ENCODE peak calls at places on chromosome 10, in nine cellular contexts. X is suprapubic skin; E is brain microvascular endothelial cell; A is IMR-90; W is uterus; V is CD8-positive, alpha-beta T cell; Z is lung; N is GM23338; D is right atrium auricular region. P is an unnamed sample.

GRCh38 chr10:8910314-8910713 is 855.8 kb downstream of the GATA3 start:
- DNase-seq in X (no peak), E (no peak), A (no peak), W (no peak), V (no peak), Z (no peak), N (no peak), D (no peak), P (no peak)

GRCh38 chr10:93437000-93437945 is 44.9 kb downstream of the MYOF start:
- DNase-seq in X (peak; percentile 88), E (peak; percentile 96), A (peak; percentile 99), W (peak; percentile 80), V (no peak), Z (peak; percentile 85), N (peak; percentile 81), D (peak; percentile 93), P (peak; percentile 69)

GRCh38 chr10:78567680-78568453 is 500.9 kb upstream of the ZMIZ1 start:
- DNase-seq in X (no peak), E (no peak), A (no peak), W (no peak), V (no peak), Z (no peak), N (no peak), D (no peak), P (no peak)

GRCh38 chr10:78288716-78289115 is 255.1 kb downstream of the RPS24 start:
- DNase-seq in X (peak; percentile 21), E (no peak), A (no peak), W (no peak), V (no peak), Z (no peak), N (no peak), D (no peak), P (no peak)

GRCh38 chr10:124044143-124044862 is 49.1 kb downstream of the CHST15 start:
- DNase-seq in X (no peak), E (no peak), A (no peak), W (no peak), V (no peak), Z (no peak), N (no peak), D (no peak), P (no peak)

GRCh38 chr10:38003026-38003425 is 7.4 kb upstream of the ZNF33A start:
- DNase-seq in X (no peak), E (no peak), A (no peak), W (no peak), V (no peak), Z (no peak), N (no peak), D (no peak), P (no peak)

GRCh38 chr10:132631348-132631735 is 93.8 kb downstream of the INPP5A start:
- DNase-seq in X (peak; percentile 58), E (peak; percentile 42), A (no peak), W (peak; percentile 87), V (no peak), Z (no peak), N (no peak), D (peak; percentile 88), P (peak; percentile 79)

GRCh38 chr10:37434091-37434490 is 308.7 kb downstream of the ANKRD30A start:
- DNase-seq in X (no peak), E (no peak), A (no peak), W (no peak), V (no peak), Z (no peak), N (no peak), D (no peak), P (no peak)

GRCh38 chr10:114023198-114023597 is 20.5 kb upstream of the ADRB1 start:
- DNase-seq in X (no peak), E (peak; percentile 74), A (peak; percentile 66), W (no peak), V (no peak), Z (no peak), N (no peak), D (no peak), P (no peak)

GRCh38 chr10:130179640-130180039 is 43.4 kb downstream of the GLRX3 start:
- DNase-seq in X (no peak), E (peak; percentile 80), A (peak; percentile 78), W (no peak), V (peak; percentile 37), Z (no peak), N (peak; percentile 90), D (no peak), P (no peak)

GRCh38 chr10:104299031-104299904 is 30.3 kb downstream of the GSTO2 start:
- DNase-seq in X (no peak), E (peak; percentile 90), A (peak; percentile 94), W (peak; percentile 36), V (no peak), Z (no peak), N (no peak), D (no peak), P (no peak)

GRCh38 chr10:12875100-12875499 is 126.4 kb downstream of the CCDC3 start:
- DNase-seq in X (no peak), E (no peak), A (peak; percentile 33), W (peak; percentile 20), V (no peak), Z (no peak), N (no peak), D (no peak), P (no peak)

GRCh38 chr10:24756283-24756682 is 32.6 kb upstream of the ARHGAP21 start:
- DNase-seq in X (no peak), E (no peak), A (no peak), W (no peak), V (no peak), Z (no peak), N (no peak), D (no peak), P (no peak)

GRCh38 chr10:48390933-48391845 is 84.7 kb downstream of the MAPK8 start:
- DNase-seq in X (no peak), E (peak; percentile 41), A (peak; percentile 79), W (no peak), V (no peak), Z (no peak), N (no peak), D (no peak), P (no peak)

GRCh38 chr10:92553959-92554358 is 19.9 kb downstream of the IDE start:
- DNase-seq in X (no peak), E (no peak), A (no peak), W (no peak), V (no peak), Z (no peak), N (no peak), D (no peak), P (no peak)

GRCh38 chr10:89966211-89966610 is 264.8 kb downstream of the KIF20B start:
- DNase-seq in X (no peak), E (no peak), A (no peak), W (no peak), V (no peak), Z (no peak), N (peak; percentile 12), D (no peak), P (no peak)

GRCh38 chr10:16832351-16833080 is 15.3 kb upstream of the RSU1 start:
- DNase-seq in X (no peak), E (peak; percentile 95), A (peak; percentile 90), W (no peak), V (no peak), Z (peak; percentile 44), N (no peak), D (no peak), P (no peak)

DNA sequence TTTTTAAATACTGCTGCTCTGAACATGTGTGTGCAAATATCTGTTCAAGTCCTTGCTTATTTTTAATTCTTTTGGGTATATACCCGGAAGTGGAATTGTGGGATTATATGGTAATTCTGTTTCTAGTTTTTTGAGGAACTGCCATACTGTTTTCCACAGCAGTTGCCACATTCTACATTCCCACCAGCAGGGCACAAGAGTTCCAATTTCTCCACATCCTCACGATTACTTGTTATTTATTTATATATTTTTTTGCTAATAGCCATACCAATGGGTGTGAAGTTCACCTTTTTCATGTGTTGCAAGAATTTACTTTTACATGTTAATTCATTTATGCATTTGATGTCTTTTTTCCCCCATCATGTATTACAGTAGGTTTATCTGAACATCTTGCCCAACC is 79.6 kb upstream of the CXCL12 start:
- DNase-seq in X (no peak), E (no peak), A (no peak), W (no peak), V (no peak), Z (no peak), N (no peak), D (no peak), P (no peak)
- TF ChIP-seq CTCF in X (no peak), E (no peak), A (no peak), W (no peak), V (no peak), Z (no peak), N (no peak), D (no peak), P (no peak)

DNA sequence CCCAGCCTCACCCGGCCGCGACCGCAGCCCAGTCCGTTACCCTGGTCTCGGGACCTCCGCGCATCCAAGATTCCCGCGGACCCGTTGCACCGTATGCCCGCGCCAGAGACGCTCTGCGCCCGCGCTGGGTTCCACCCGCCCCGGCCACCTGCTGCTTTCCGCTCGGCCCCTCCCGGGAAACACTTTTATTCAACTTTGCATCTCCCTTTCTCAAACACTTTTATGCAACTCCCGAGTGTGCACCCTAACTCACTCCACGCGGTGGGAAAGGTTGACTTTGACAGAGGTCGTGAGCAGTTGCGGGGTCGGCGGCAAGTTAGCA is at the start of gene ODAD2:
- DNase-seq in X (no peak), E (no peak), A (no peak), W (no peak), V (no peak), Z (no peak), N (peak; percentile 70), D (no peak), P (no peak)
- H3K27ac ChIP-seq in X (no peak within 1 kb of the TSS), E (no peak within 1 kb of the TSS), A (peak within 1 kb of the TSS; percentile 67), W (peak within 1 kb of the TSS; percentile 36), V (no peak within 1 kb of the TSS), Z (no peak within 1 kb of the TSS), N (no peak within 1 kb of the TSS), D (no peak within 1 kb of the TSS), P (no peak within 1 kb of the TSS)

GRCh38 chr10:86402283-86402931 is 35.8 kb upstream of the GRID1 start:
- DNase-seq in X (no peak), E (no peak), A (peak; percentile 15), W (peak; percentile 31), V (no peak), Z (no peak), N (peak; percentile 34), D (no peak), P (no peak)
- H3K4me3 ChIP-seq in X (no peak overlapping the region), E (peak overlapping the region; percentile 3), A (no peak overlapping the region), W (no peak overlapping the region), V (no peak overlapping the region), Z (no peak overlapping the region), N (peak overlapping the region; percentile 74), D (no peak overlapping the region), P (peak overlapping the region; percentile 23)

DNA sequence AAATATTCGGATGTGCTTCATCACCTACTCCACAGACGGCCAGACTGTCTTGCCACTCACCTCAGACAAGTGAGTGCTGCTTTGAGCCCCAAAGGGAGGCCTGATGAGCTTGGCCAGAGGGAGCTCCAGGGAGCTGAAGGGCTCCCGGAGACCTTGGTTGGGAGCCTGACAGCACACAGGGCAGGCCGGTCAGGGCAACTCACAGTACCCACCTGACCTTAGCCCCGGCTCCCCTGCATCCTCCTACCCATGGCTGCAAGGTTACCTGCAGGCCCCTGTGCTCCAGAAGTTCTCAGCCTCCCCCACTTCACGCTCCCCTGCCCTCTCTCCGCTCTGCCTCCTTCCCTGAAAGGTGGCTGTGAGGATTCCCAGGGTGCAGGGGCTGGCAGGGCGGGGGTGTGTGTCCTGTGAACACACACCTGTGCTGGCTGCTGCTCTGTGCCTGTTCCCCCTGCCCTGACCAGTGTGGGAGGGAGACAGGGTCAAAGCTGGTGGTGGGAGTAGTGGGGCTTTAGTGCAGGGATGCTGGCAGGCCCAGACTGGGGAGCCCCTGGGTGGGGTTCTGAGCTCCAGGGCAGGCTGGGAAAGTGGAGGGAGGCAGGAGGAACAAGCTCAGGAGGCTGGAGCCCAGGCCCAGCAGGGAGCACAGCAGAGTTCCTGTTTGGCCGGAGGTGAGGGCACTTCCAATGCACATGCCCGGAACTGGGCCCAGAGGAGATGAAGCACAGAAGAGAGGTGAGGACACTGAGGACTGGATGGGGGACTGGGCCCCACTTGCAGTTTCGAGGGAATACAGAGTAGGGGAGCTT is 7.2 kb downstream of the ANTXRL start:
- DNase-seq in X (peak; percentile 53), E (no peak), A (no peak), W (no peak), V (no peak), Z (peak; percentile 39), N (no peak), D (no peak), P (no peak)
- TF ChIP-seq CTCF in X (no peak), E (no peak), A (peak; percentile 18), W (no peak), V (no peak), Z (no peak), N (peak; percentile 11), D (no peak), P (peak; percentile 33)

P was measured in left ventricle myocardium inferior.